ENCODE peak calls at places on chromosome 4, in five cellular contexts. D is IMR-90, W is neuronal stem cell, U is mesenchymal stem cell, A is H1. X is an unnamed sample.

GRCh38 chr4:148454835-148455234 is 12.6 kb upstream of the NR3C2 start:
- DNase-seq in A (no peak), D (peak; percentile 23), U (no peak), W (no peak), X (no peak)

GRCh38 chr4:145882594-145882993 is 56.0 kb downstream of the ZNF827 start:
- DNase-seq in W (no peak), D (no peak), A (no peak), U (no peak), X (no peak)

GRCh38 chr4:175971393-175972179 is 94.1 kb upstream of the WDR17 start:
- DNase-seq in W (no peak), A (no peak), D (no peak), U (no peak), X (no peak)

GRCh38 chr4:102625232-102625930 is 124.2 kb downstream of the NFKB1 start:
- DNase-seq in D (peak; percentile 54), A (no peak), U (peak; percentile 51), W (no peak), X (peak; percentile 64)

GRCh38 chr4:52265781-52266525 is 214.8 kb downstream of the SPATA18 start:
- DNase-seq in D (no peak), W (no peak), A (no peak), U (no peak), X (no peak)

GRCh38 chr4:158991534-158992155 is 111.2 kb upstream of the RAPGEF2 start:
- DNase-seq in U (no peak), D (no peak), A (no peak), W (no peak), X (no peak)

GRCh38 chr4:28868831-28869230 is 1851.3 kb upstream of the PCDH7 start:
- DNase-seq in A (no peak), D (no peak), W (no peak), U (no peak), X (no peak)

GRCh38 chr4:13844740-13845139 is 217.2 kb upstream of the BOD1L1 start:
- DNase-seq in D (no peak), W (no peak), U (no peak), A (no peak), X (no peak)

GRCh38 chr4:129248621-129249020 is 152.7 kb downstream of the C4orf33 start:
- DNase-seq in U (no peak), W (no peak), A (no peak), D (no peak), X (no peak)

DNA sequence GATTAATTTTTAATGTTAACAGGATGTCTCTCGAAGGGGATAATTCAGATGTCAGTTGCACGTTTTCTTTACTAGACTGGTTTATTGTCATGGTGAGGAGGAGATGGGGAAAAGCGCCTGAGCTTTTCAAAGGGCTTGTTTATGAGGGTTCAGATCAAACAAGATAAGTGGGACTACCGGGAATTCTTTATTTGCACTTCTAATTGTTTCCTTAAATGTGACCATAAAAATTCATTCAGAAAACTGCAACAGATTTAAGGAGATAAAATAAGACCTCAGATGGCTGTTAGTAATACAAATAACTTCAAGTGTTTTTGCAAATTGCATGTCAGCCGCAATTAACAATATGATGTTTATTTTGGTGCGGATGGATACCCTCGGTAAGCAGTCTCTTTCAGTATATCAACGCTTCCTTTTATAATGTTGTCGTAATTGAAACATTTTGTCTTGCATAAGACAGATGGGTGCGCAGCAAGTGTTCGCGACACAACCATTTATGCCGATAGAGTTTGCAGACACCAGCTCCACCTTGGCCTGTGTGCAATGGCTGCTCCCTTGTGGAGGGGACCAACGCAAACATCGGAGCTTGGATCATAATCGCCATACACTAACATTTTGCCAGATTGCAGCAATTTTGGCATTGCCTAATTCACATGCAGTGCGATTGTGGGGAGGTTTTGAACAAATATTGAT is 151.0 kb downstream of the C4orf33 start:
- DNase-seq in A (no peak), D (no peak), U (no peak), W (no peak), X (no peak)
- H3K4ac ChIP-seq in A (no peak overlapping the region), D (no peak overlapping the region), U (no peak overlapping the region), W (no peak overlapping the region), X (no peak overlapping the region)

GRCh38 chr4:6771229-6771671 is 11.3 kb upstream of the KIAA0232 start:
- DNase-seq in D (peak; percentile 16), W (no peak), A (no peak), U (peak; percentile 56), X (no peak)
- H3K18ac ChIP-seq in D (no peak overlapping the region), W (peak overlapping the region; percentile 36), A (no peak overlapping the region), U (no peak overlapping the region), X (no peak overlapping the region)

DNA sequence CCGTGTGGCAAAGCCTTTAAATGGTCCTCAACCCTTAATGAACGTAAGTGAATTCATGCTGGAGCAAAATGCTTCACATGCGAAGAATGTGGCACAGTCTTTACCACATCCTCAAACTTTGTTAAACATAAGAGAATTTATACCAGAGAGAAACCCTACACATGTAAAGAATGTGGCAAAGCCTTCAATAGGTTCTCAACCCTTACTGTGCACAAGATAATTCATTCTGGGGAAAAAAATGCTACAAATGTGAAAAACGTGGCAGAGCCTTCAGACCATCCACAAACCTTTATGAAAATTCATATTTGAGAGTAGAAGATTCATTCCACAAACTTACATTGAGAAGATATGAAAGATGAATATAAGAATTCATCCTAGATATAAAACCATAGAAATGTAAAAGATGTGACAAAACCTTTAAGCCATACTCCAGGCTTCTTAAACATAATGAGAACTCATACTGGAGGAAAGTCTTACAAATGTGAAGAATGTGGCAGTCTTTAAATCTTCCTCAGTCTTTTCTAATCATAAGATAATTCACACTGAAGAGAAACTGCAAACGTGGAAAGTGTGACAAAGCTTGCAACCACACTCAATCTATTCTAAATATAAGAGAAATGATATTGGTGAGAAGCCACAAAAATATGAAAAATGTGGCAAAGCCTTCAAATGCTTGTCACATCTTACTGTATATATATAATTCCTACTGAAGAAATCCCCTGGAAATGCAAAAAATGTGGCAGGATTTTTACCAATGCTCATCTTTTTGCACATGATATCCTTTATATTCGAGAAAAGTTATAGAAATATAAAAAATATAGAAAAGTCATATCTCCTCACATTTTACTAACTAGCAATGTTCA is 36.9 kb downstream of the ZNF141 start:
- DNase-seq in A (no peak), W (no peak), U (no peak), D (no peak), X (no peak)
- H3K9me3 ChIP-seq in A (peaks cover 76% of the 10 kb centered on the region), W (peaks cover 25% of the 10 kb centered on the region), U (peaks cover 97% of the 10 kb centered on the region), D (peaks cover 65% of the 10 kb centered on the region), X (peaks cover 84% of the 10 kb centered on the region)

GRCh38 chr4:78757574-78757973 is 18.6 kb upstream of the BMP2K start:
- DNase-seq in A (no peak), W (no peak), U (no peak), D (no peak), X (no peak)
- H3K4ac ChIP-seq in A (no peak overlapping the region), W (no peak overlapping the region), U (no peak overlapping the region), D (no peak overlapping the region), X (no peak overlapping the region)

DNA sequence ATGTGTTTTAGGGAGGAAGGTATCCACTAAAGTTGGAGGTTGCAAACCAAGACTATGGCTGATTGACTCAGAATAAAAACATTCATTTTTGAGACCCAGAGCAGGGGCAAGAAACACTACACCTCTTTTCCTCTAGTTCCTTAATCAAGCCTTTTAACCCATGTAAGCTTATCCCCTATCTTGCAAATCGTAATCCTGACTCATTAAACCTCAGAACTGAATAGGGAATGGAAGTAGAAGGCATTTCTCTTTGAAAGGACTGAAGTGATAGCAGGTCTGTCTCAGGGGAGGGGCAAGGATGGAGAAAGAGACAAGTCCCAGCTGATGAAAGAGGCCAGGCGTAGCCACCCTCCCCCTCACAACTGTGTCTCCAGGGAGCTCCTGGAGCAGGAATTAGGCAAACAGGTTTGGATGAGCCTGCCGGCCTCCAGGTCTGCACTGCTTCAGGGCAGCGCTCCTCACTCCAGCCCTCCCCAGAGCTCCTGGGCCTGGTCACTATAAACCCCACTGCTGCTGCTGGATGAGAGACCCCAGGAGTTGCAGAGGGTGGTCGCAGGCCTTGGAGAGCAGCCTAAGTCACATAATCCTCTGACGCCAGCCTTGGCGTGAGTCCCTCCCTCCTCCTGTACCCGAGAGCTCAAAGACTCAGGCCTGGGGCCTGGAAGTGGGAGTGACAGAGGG is 21.4 kb upstream of the MSX1 start:
- DNase-seq in U (no peak), W (peak; percentile 35), A (no peak), D (peak; percentile 17), X (peak; percentile 29)
- H3K18ac ChIP-seq in U (no peak overlapping the region), W (no peak overlapping the region), A (no peak overlapping the region), D (no peak overlapping the region), X (no peak overlapping the region)